ENCODE peak calls at places on chromosome 12, in eight cellular contexts. C, B, T, N, K, X, R and F are unnamed samples.

GRCh38 chr12:48302161-48302896 is 48.4 kb downstream of the ZNF641 start:
- DNase-seq in C (no peak), B (no peak), T (no peak), N (no peak), K (no peak), X (no peak), R (no peak), F (no peak)

GRCh38 chr12:9870311-9870866 is 1.2 kb upstream of the CLEC2B start:
- DNase-seq in C (peak), B (no peak), T (no peak), N (no peak), K (peak), X (no peak), R (no peak), F (no peak)

GRCh38 chr12:79448816-79449215 is 241.9 kb downstream of the PAWR start:
- DNase-seq in C (no peak), B (no peak), T (no peak), N (no peak), K (no peak), X (no peak), R (no peak), F (peak)

GRCh38 chr12:80216890-80217559 is 117.7 kb downstream of the OTOGL start:
- DNase-seq in C (no peak), B (no peak), T (no peak), N (peak), K (no peak), X (peak), R (no peak), F (no peak)

GRCh38 chr12:49330032-49330619 is 6.9 kb downstream of the C1QL4 start:
- DNase-seq in C (no peak), B (no peak), T (no peak), N (no peak), K (no peak), X (no peak), R (no peak), F (no peak)

GRCh38 chr12:130053641-130054040 is 108.6 kb upstream of the FZD10 start:
- DNase-seq in C (no peak), B (no peak), T (peak), N (peak), K (no peak), X (no peak), R (peak), F (no peak)

GRCh38 chr12:7832059-7832696 is 40.5 kb downstream of the SLC2A14 start:
- DNase-seq in C (peak), B (no peak), T (peak), N (peak), K (peak), X (no peak), R (no peak), F (peak)

GRCh38 chr12:41479431-41479830 is 291.3 kb downstream of the PDZRN4 start:
- DNase-seq in C (no peak), B (no peak), T (no peak), N (no peak), K (no peak), X (no peak), R (no peak), F (no peak)

GRCh38 chr12:75526655-75527511 is 15.5 kb upstream of the KRR1 start:
- DNase-seq in C (peak), B (peak), T (peak), N (peak), K (peak), X (peak), R (no peak), F (peak)

GRCh38 chr12:105920161-105920684 is 218.5 kb downstream of the NUAK1 start:
- DNase-seq in C (no peak), B (no peak), T (no peak), N (no peak), K (peak), X (peak), R (no peak), F (no peak)

GRCh38 chr12:103530352-103530751 is 34.6 kb upstream of the C12orf42 start:
- DNase-seq in C (no peak), B (no peak), T (no peak), N (no peak), K (no peak), X (no peak), R (no peak), F (no peak)

GRCh38 chr12:125105600-125105999 is 40.4 kb downstream of the AACS start:
- DNase-seq in C (no peak), B (no peak), T (no peak), N (no peak), K (no peak), X (no peak), R (no peak), F (no peak)

GRCh38 chr12:46459111-46459510 is 86.5 kb upstream of the SLC38A2 start:
- DNase-seq in C (peak), B (no peak), T (no peak), N (no peak), K (peak), X (no peak), R (no peak), F (no peak)